ENCODE peak calls at places on chromosomes 12 and 14, in eight cellular contexts. E, T, B, A, D, O, V and L are unnamed samples.

GRCh38 chr12:102061096-102061555 is 665 bp downstream of the WASHC3 start:
- DNase-seq in E (no peak), T (no peak), B (no peak), A (peak; percentile 41), D (peak; percentile 9), O (no peak), V (no peak), L (peak; percentile 3)

GRCh38 chr14:77574446-77575125 is 41.9 kb downstream of the SPTLC2 start:
- DNase-seq in E (no peak), T (no peak), B (no peak), A (no peak), D (no peak), O (no peak), V (no peak), L (no peak)

GRCh38 chr12:118359541-118359915 is 13.2 kb downstream of the TAOK3 start:
- DNase-seq in E (no peak), T (no peak), B (no peak), A (peak; percentile 44), D (peak; percentile 14), O (no peak), V (no peak), L (no peak)

GRCh38 chr14:100891051-100891450 is 12.5 kb downstream of the RTL1 start:
- DNase-seq in E (peak; percentile 19), T (no peak), B (peak; percentile 23), A (peak; percentile 33), D (no peak), O (peak; percentile 56), V (no peak), L (no peak)

GRCh38 chr12:131950182-131950913 is 606 bp downstream of the EP400 start:
- DNase-seq in E (peak; percentile 60), T (peak; percentile 35), B (peak; percentile 71), A (no peak), D (no peak), O (peak; percentile 70), V (no peak), L (peak; percentile 25)

GRCh38 chr14:61475316-61475715 is 153.9 kb downstream of the PRKCH start:
- DNase-seq in E (no peak), T (peak; percentile 72), B (no peak), A (no peak), D (peak; percentile 84), O (no peak), V (peak; percentile 78), L (peak; percentile 73)

GRCh38 chr12:31965090-31965489 is 5.9 kb downstream of the RESF1 start:
- DNase-seq in E (no peak), T (peak; percentile 35), B (no peak), A (no peak), D (no peak), O (no peak), V (no peak), L (no peak)

GRCh38 chr12:6295187-6295811 is 15.2 kb upstream of the PLEKHG6 start:
- DNase-seq in E (no peak), T (no peak), B (no peak), A (no peak), D (peak; percentile 88), O (peak; percentile 51), V (no peak), L (no peak)

GRCh38 chr12:51482808-51483532 is 58.3 kb downstream of the SLC4A8 start:
- DNase-seq in E (no peak), T (peak; percentile 25), B (no peak), A (no peak), D (no peak), O (no peak), V (no peak), L (no peak)

GRCh38 chr12:106632797-106633450 is 50.1 kb downstream of the RFX4 start:
- DNase-seq in E (no peak), T (no peak), B (no peak), A (no peak), D (no peak), O (no peak), V (no peak), L (no peak)

GRCh38 chr14:99245541-99246511 is 26.2 kb downstream of the BCL11B start:
- DNase-seq in E (no peak), T (no peak), B (no peak), A (no peak), D (no peak), O (peak; percentile 50), V (peak; percentile 44), L (no peak)

GRCh38 chr12:103955811-103956514 is 9.7 kb upstream of the TDG start:
- DNase-seq in E (no peak), T (no peak), B (no peak), A (no peak), D (peak; percentile 20), O (no peak), V (no peak), L (peak; percentile 41)

GRCh38 chr14:104782086-104782822 is 13.3 kb downstream of the AKT1 start:
- DNase-seq in E (no peak), T (no peak), B (no peak), A (no peak), D (no peak), O (no peak), V (no peak), L (no peak)

GRCh38 chr14:92949496-92950192 is 26.7 kb downstream of the CHGA start:
- DNase-seq in E (no peak), T (no peak), B (no peak), A (no peak), D (no peak), O (no peak), V (no peak), L (no peak)

GRCh38 chr12:106601031-106601430 is 18.2 kb downstream of the RFX4 start:
- DNase-seq in E (no peak), T (no peak), B (no peak), A (no peak), D (no peak), O (no peak), V (peak; percentile 82), L (peak; percentile 25)

GRCh38 chr12:115709410-115710065 is 568.0 kb downstream of the MED13L start:
- DNase-seq in E (peak; percentile 89), T (peak; percentile 3), B (peak; percentile 89), A (no peak), D (no peak), O (no peak), V (no peak), L (no peak)

GRCh38 chr14:59507063-59507751 is 22.9 kb downstream of the JKAMP start:
- DNase-seq in E (peak; percentile 56), T (peak; percentile 80), B (peak; percentile 76), A (no peak), D (peak; percentile 72), O (no peak), V (peak; percentile 94), L (peak; percentile 56)

GRCh38 chr12:101992091-101992490 is 69.7 kb downstream of the WASHC3 start:
- DNase-seq in E (no peak), T (no peak), B (no peak), A (no peak), D (peak; percentile 27), O (no peak), V (no peak), L (no peak)

GRCh38 chr12:40241741-40242140 is 16.9 kb downstream of the LRRK2 start:
- DNase-seq in E (no peak), T (no peak), B (no peak), A (no peak), D (no peak), O (no peak), V (no peak), L (no peak)

GRCh38 chr14:95490727-95491451 is 25.6 kb downstream of the SYNE3 start:
- DNase-seq in E (no peak), T (no peak), B (no peak), A (no peak), D (no peak), O (no peak), V (no peak), L (no peak)

GRCh38 chr14:23539209-23539866 is 12.2 kb downstream of the ZFHX2 start:
- DNase-seq in E (no peak), T (peak; percentile 59), B (no peak), A (no peak), D (peak; percentile 55), O (no peak), V (peak; percentile 81), L (peak; percentile 46)

GRCh38 chr14:81302613-81303012 is 81.9 kb upstream of the GTF2A1 start:
- DNase-seq in E (no peak), T (no peak), B (no peak), A (no peak), D (no peak), O (no peak), V (peak; percentile 59), L (peak; percentile 71)

GRCh38 chr14:93146119-93146518 is 30.4 kb upstream of the ITPK1 start:
- DNase-seq in E (no peak), T (peak; percentile 45), B (no peak), A (no peak), D (no peak), O (no peak), V (no peak), L (no peak)

GRCh38 chr12:40158592-40159111 is 52.8 kb upstream of the SLC2A13 start:
- DNase-seq in E (no peak), T (no peak), B (no peak), A (no peak), D (peak; percentile 94), O (no peak), V (peak; percentile 48), L (no peak)

GRCh38 chr12:25552681-25553080 is 402 bp downstream of the LMNTD1 start:
- DNase-seq in E (no peak), T (no peak), B (no peak), A (no peak), D (no peak), O (no peak), V (no peak), L (no peak)

GRCh38 chr14:104639889-104640548 is 35.4 kb upstream of the TMEM179 start:
- DNase-seq in E (no peak), T (peak; percentile 81), B (no peak), A (peak; percentile 50), D (peak; percentile 60), O (peak; percentile 72), V (peak; percentile 82), L (peak; percentile 42)

GRCh38 chr12:109192358-109192757 is 76.0 kb downstream of the ACACB start:
- DNase-seq in E (no peak), T (no peak), B (no peak), A (no peak), D (peak; percentile 94), O (no peak), V (no peak), L (no peak)

GRCh38 chr14:106459971-106460730 is 933.8 kb downstream of the TMEM121 start:
- DNase-seq in E (no peak), T (peak; percentile 75), B (no peak), A (peak; percentile 48), D (peak; percentile 37), O (no peak), V (peak; percentile 17), L (no peak)

GRCh38 chr12:104974626-104975290 is 11.4 kb upstream of the NOPCHAP1 start:
- DNase-seq in E (no peak), T (no peak), B (no peak), A (peak; percentile 86), D (peak; percentile 71), O (no peak), V (no peak), L (no peak)

GRCh38 chr12:26768611-26769603 is 64.1 kb downstream of the ITPR2 start:
- DNase-seq in E (no peak), T (no peak), B (no peak), A (no peak), D (no peak), O (no peak), V (no peak), L (peak; percentile 15)

GRCh38 chr14:104685216-104685997 is 4.0 kb upstream of the INF2 start:
- DNase-seq in E (no peak), T (no peak), B (no peak), A (no peak), D (peak; percentile 30), O (no peak), V (no peak), L (no peak)

GRCh38 chr12:110844551-110845395 is 2.0 kb upstream of the CCDC63 start:
- DNase-seq in E (peak; percentile 73), T (peak; percentile 81), B (peak; percentile 68), A (no peak), D (peak; percentile 46), O (no peak), V (no peak), L (no peak)